ENCODE peak calls at places on chromosomes 3 and 15, in six cellular contexts. H is mesendoderm, S is Peyer's patch, Q is mammary epithelial cell, C is body of pancreas, G is kidney epithelial cell. X is an unnamed sample. For H3K27me3 and H3K36me3, the result is how much of the 10 kb centered on the place peaks cover.

GRCh38 chr15:99703603-99704443 is 29.4 kb downstream of the LYSMD4 start:
- DNase-seq in C (peak), H (peak), Q (peak), G (peak), S (no peak), X (no peak)

GRCh38 chr3:67699877-67700276 is 45.5 kb upstream of the SUCLG2 start:
- DNase-seq in C (no peak), Q (no peak), H (no peak), S (no peak), G (no peak), X (no peak)

GRCh38 chr3:58333206-58334012 is 717 bp downstream of the PXK start:
- DNase-seq in C (peak), H (peak), Q (no peak), S (peak), G (no peak), X (peak)

GRCh38 chr3:59605944-59606534 is 556.2 kb upstream of the CFAP20DC start:
- DNase-seq in G (no peak), H (no peak), Q (no peak), C (no peak), S (no peak), X (no peak)

GRCh38 chr3:157131861-157132260 is 28.1 kb downstream of the CCNL1 start:
- DNase-seq in S (no peak), H (no peak), G (no peak), C (no peak), Q (peak), X (no peak)

GRCh38 chr3:169117264-169117663 is 546.2 kb downstream of the MECOM start:
- DNase-seq in Q (no peak), S (no peak), G (no peak), H (no peak), C (no peak), X (no peak)

GRCh38 chr3:52367891-52368880 is 52.1 kb downstream of the DNAH1 start:
- DNase-seq in H (no peak), C (no peak), G (no peak), Q (no peak), S (no peak), X (peak)

GRCh38 chr3:52372822-52373504 is 56.8 kb downstream of the DNAH1 start:
- DNase-seq in H (peak), C (no peak), S (no peak), G (no peak), Q (no peak), X (peak)

GRCh38 chr3:97763586-97764148 is 891 bp upstream of the ARL6 start:
- DNase-seq in S (no peak), Q (no peak), H (peak), C (no peak), G (no peak), X (peak)

GRCh38 chr15:57375827-57376694 is at the start of gene CGNL1:
- DNase-seq in H (peak), C (peak), S (peak), Q (no peak), G (no peak), X (peak)

GRCh38 chr3:169535584-169535983 is 127.9 kb downstream of the MECOM start:
- DNase-seq in H (no peak), C (no peak), S (no peak), Q (no peak), G (no peak), X (no peak)

GRCh38 chr3:51875501-51875900 is at the start of gene IQCF5:
- DNase-seq in S (no peak), Q (no peak), G (no peak), H (no peak), C (no peak), X (no peak)

GRCh38 chr15:49370782-49371181 is 52.3 kb upstream of the FGF7 start:
- DNase-seq in G (no peak), S (no peak), Q (no peak), H (no peak), C (no peak), X (no peak)

GRCh38 chr3:58272891-58273290 is 33.2 kb upstream of the RPP14 start:
- DNase-seq in H (no peak), S (no peak), G (no peak), Q (no peak), C (no peak), X (no peak)

GRCh38 chr15:59311245-59311644 is 61.4 kb downstream of the MYO1E start:
- DNase-seq in G (no peak), H (no peak), C (no peak), Q (no peak), S (no peak), X (no peak)

GRCh38 chr3:140972833-140973232 is 31.2 kb downstream of the SLC25A36 start:
- DNase-seq in G (peak), H (peak), Q (peak), S (no peak), C (no peak), X (no peak)

GRCh38 chr15:29242466-29243242 is 27.0 kb downstream of the NSMCE3 start:
- DNase-seq in Q (no peak), C (no peak), S (no peak), G (no peak), H (no peak), X (no peak)

GRCh38 chr3:69271098-69271497 is 114.8 kb downstream of the FRMD4B start:
- DNase-seq in H (no peak), C (no peak), Q (no peak), S (no peak), G (no peak), X (no peak)

GRCh38 chr3:14237431-14237830 is 58.8 kb downstream of the LSM3 start:
- DNase-seq in C (no peak), S (no peak), H (no peak), G (no peak), Q (no peak), X (no peak)

GRCh38 chr3:108505811-108506210 is 4.6 kb downstream of the MYH15 start:
- DNase-seq in H (no peak), C (no peak), Q (no peak), S (no peak), G (no peak), X (no peak)

GRCh38 chr3:65914740-65915366 is 123.9 kb downstream of the MAGI1 start:
- DNase-seq in C (no peak), G (no peak), S (no peak), Q (no peak), H (peak), X (no peak)

GRCh38 chr3:156094391-156094790 is 26.0 kb upstream of the KCNAB1 start:
- DNase-seq in C (no peak), S (no peak), G (no peak), H (no peak), Q (no peak), X (no peak)

DNA sequence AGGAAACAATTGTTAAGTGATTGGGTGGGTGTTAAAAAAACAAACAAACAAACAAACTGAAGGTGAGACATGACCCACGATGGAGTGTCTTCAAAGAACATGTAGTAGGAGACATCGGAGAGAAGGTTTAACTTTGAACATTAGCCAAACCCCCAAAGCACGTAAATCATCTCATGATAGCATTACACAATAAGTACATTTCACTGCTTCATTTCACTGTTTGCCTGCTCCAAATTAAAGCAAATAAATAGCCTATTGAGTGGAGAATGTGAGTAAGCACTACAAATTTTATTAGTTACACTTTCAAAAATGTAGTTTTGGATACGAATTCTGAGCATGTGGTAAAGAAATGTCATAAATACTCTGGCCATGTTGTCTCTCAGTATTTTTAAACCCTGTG is 287.0 kb downstream of the SI start:
- DNase-seq in S (no peak), H (no peak), G (no peak), Q (no peak), C (no peak), X (no peak)
- H3K27me3 ChIP-seq in S (under half), H (under half), G (under half), Q (under half), C (under half), X (under half)

DNA sequence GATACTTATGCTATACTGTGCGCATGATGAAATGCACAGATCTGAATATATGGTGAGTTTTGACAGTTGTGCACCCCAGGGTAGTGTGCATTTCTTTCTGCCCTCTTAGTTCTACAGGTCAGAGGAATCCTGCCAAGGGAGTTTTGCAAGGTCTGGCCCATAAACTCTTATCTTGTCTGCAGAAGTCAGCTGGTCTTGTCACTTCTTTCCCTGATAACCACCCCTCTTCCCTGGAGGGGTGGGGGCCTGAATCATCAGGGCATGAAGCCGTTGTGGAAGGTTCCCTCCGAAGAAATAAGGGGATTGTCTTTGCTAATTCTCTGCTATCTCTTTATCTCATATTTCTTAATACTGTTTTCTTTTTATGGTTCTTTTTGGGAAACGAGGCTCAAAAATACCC is 30.4 kb downstream of the TRIM71 start:
- DNase-seq in G (no peak), S (no peak), Q (no peak), C (no peak), H (peak), X (no peak)
- H3K4me3 ChIP-seq in G (no peak), S (no peak), Q (no peak), C (no peak), H (no peak), X (no peak)

DNA sequence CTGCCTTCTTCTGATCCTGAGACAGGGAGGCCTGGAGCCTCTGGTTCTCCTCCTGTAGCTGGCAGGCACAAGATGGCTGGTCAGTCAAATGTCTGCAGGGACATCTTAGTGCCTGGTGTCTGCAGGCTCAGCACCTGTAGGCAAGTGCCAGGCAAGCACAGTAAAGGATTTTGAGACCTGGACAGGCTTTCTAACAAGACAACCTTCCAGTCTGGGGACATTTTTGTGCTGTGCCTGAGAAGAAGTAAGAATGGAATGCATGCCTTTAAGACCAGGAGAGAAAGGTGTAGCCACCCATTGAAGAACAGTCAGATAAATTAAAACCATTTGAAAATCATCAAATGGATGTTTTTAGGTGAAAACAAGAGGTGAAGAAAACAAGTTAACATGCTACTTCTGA is 31.2 kb downstream of the DZIP1L start:
- DNase-seq in H (no peak), S (no peak), Q (no peak), C (no peak), G (no peak), X (no peak)
- H3K36me3 ChIP-seq in H (under half), S (under half), Q (under half), C (under half), G (under half), X (under half)

DNA sequence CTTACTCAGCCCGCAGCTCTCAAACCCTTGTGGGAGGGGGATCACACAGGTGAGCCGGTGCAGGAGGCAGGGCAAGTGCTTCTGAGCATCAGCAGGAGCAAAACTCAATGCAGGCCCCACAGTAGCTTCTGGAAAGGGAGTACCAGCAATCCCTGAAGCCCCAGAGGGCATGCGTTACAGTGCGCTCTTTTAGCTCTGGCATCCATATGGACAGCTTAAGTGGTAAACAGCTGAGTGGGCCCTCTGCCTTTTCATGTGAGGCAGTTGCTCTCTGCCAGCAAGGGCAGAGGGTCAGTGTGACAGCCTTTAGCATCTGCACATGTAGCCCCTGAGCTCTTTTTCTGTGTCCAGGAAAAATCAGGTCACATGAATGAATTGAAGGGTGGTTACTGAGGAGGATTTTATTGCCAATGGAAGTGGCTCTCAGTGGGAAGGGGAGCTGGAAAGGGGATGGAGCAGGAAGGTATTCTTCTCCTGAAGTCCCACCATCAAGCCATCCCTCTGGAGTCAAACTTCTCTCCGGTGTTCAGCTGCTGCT is 464.3 kb upstream of the THRB start:
- DNase-seq in H (no peak), Q (no peak), S (no peak), C (no peak), G (no peak), X (no peak)
- H3K27me3 ChIP-seq in H (under half), Q (under half), S (under half), C (under half), G (under half), X (under half)

GRCh38 chr15:92900712-92901052 is 558 bp downstream of the CHD2 start:
- DNase-seq in H (no peak), Q (no peak), S (no peak), C (no peak), G (no peak), X (no peak)

GRCh38 chr15:92902723-92903587 is 2.8 kb downstream of the CHD2 start:
- DNase-seq in C (no peak), H (no peak), G (no peak), Q (peak), S (no peak), X (no peak)

GRCh38 chr15:92903588-92903955 is 3.4 kb downstream of the CHD2 start:
- DNase-seq in G (no peak), C (no peak), S (no peak), Q (no peak), H (no peak), X (no peak)

GRCh38 chr15:92901053-92901761 is 1.1 kb downstream of the CHD2 start:
- DNase-seq in G (no peak), H (no peak), Q (peak), S (no peak), C (no peak), X (no peak)

GRCh38 chr15:92902020-92902419 is 1.9 kb downstream of the CHD2 start:
- DNase-seq in H (no peak), S (no peak), G (no peak), C (no peak), Q (no peak), X (no peak)
- H3K4me3 ChIP-seq in H (no peak), S (peak), G (peak), C (no peak), Q (peak), X (peak)